ENCODE peak calls at places on chromosome 11, in five cellular contexts. One of them, this sample, is unnamed.

GRCh38 chr11:20275987-20276660 is 87.4 kb upstream of the HTATIP2 start:
- DNase-seq in HuH-7: no peak
- DNase-seq in OCI-LY7: no peak
- DNase-seq in NCI-H1930: no peak
- DNase-seq in germinal center: no peak
- DNase-seq in this sample: no peak

GRCh38 chr11:91163619-91164451 is 941.0 kb upstream of the CHORDC1 start:
- DNase-seq in HuH-7: no peak
- DNase-seq in OCI-LY7: no peak
- DNase-seq in NCI-H1930: no peak
- DNase-seq in germinal center: no peak
- DNase-seq in this sample: no peak

GRCh38 chr11:12069053-12069676 is 41.2 kb upstream of the MICAL2 start:
- DNase-seq in HuH-7: no peak
- DNase-seq in OCI-LY7: no peak
- DNase-seq in NCI-H1930: no peak
- DNase-seq in germinal center: no peak
- DNase-seq in this sample: no peak

GRCh38 chr11:96213500-96213899 is 129.5 kb downstream of the MAML2 start:
- DNase-seq in HuH-7: no peak
- DNase-seq in OCI-LY7: no peak
- DNase-seq in NCI-H1930: no peak
- DNase-seq in germinal center: no peak
- DNase-seq in this sample: no peak

GRCh38 chr11:11998091-11998781 is 10.2 kb downstream of the DKK3 start:
- DNase-seq in HuH-7: no peak
- DNase-seq in OCI-LY7: no peak
- DNase-seq in NCI-H1930: no peak
- DNase-seq in germinal center: no peak
- DNase-seq in this sample: peak; percentile 40

GRCh38 chr11:118106789-118107335 is 20.1 kb upstream of the SMIM35 start:
- DNase-seq in HuH-7: no peak
- DNase-seq in OCI-LY7: no peak
- DNase-seq in NCI-H1930: no peak
- DNase-seq in germinal center: no peak
- DNase-seq in this sample: no peak

GRCh38 chr11:126878892-126879291 is 121.7 kb downstream of the KIRREL3 start:
- DNase-seq in HuH-7: no peak
- DNase-seq in OCI-LY7: no peak
- DNase-seq in NCI-H1930: no peak
- DNase-seq in germinal center: no peak
- DNase-seq in this sample: no peak

GRCh38 chr11:87359401-87359800 is 321.7 kb downstream of the TMEM135 start:
- DNase-seq in HuH-7: no peak
- DNase-seq in OCI-LY7: peak; percentile 89
- DNase-seq in NCI-H1930: no peak
- DNase-seq in germinal center: no peak
- DNase-seq in this sample: peak; percentile 26

GRCh38 chr11:93477684-93478234 is 65.4 kb downstream of the SMCO4 start:
- DNase-seq in HuH-7: no peak
- DNase-seq in OCI-LY7: no peak
- DNase-seq in NCI-H1930: no peak
- DNase-seq in germinal center: no peak
- DNase-seq in this sample: no peak

GRCh38 chr11:94933225-94934130 is 39.9 kb downstream of the CWC15 start:
- DNase-seq in HuH-7: no peak
- DNase-seq in OCI-LY7: no peak
- DNase-seq in NCI-H1930: no peak
- DNase-seq in germinal center: no peak
- DNase-seq in this sample: no peak

GRCh38 chr11:44243633-44244343 is 66.2 kb downstream of the ALX4 start:
- DNase-seq in HuH-7: peak; percentile 58
- DNase-seq in OCI-LY7: no peak
- DNase-seq in NCI-H1930: no peak
- DNase-seq in germinal center: no peak
- DNase-seq in this sample: no peak

GRCh38 chr11:94398101-94398500 is 3.1 kb downstream of the GPR83 start:
- DNase-seq in HuH-7: no peak
- DNase-seq in OCI-LY7: no peak
- DNase-seq in NCI-H1930: no peak
- DNase-seq in germinal center: no peak
- DNase-seq in this sample: no peak

GRCh38 chr11:123628936-123629683 is 25.3 kb downstream of the SCN3B start:
- DNase-seq in HuH-7: no peak
- DNase-seq in OCI-LY7: no peak
- DNase-seq in NCI-H1930: no peak
- DNase-seq in germinal center: no peak
- DNase-seq in this sample: no peak

GRCh38 chr11:64028398-64029115 is 7.2 kb upstream of the FLRT1 start:
- DNase-seq in HuH-7: no peak
- DNase-seq in OCI-LY7: peak; percentile 24
- DNase-seq in NCI-H1930: no peak
- DNase-seq in germinal center: no peak
- DNase-seq in this sample: no peak

GRCh38 chr11:85627332-85627997 is at the start of gene DLG2:
- DNase-seq in HuH-7: no peak
- DNase-seq in OCI-LY7: peak; percentile 19
- DNase-seq in NCI-H1930: no peak
- DNase-seq in germinal center: no peak
- DNase-seq in this sample: peak; percentile 23

GRCh38 chr11:62012451-62013265 is 45.2 kb upstream of the FTH1 start:
- DNase-seq in HuH-7: no peak
- DNase-seq in OCI-LY7: no peak
- DNase-seq in NCI-H1930: no peak
- DNase-seq in germinal center: no peak
- DNase-seq in this sample: no peak

GRCh38 chr11:65310756-65311155 is 3.9 kb upstream of the CDC42EP2 start:
- DNase-seq in HuH-7: no peak
- DNase-seq in OCI-LY7: no peak
- DNase-seq in NCI-H1930: no peak
- DNase-seq in germinal center: no peak
- DNase-seq in this sample: no peak

GRCh38 chr11:103863497-103863896 is 172.9 kb upstream of the DDI1 start:
- DNase-seq in HuH-7: no peak
- DNase-seq in OCI-LY7: no peak
- DNase-seq in NCI-H1930: no peak
- DNase-seq in germinal center: no peak
- DNase-seq in this sample: no peak

GRCh38 chr11:125982348-125982730 is 36.5 kb downstream of the VSIG10L2 start:
- DNase-seq in HuH-7: no peak
- DNase-seq in OCI-LY7: no peak
- DNase-seq in NCI-H1930: no peak
- DNase-seq in germinal center: no peak
- DNase-seq in this sample: no peak

GRCh38 chr11:116473790-116474346 is 298.9 kb downstream of the BUD13 start:
- DNase-seq in HuH-7: no peak
- DNase-seq in OCI-LY7: no peak
- DNase-seq in NCI-H1930: no peak
- DNase-seq in germinal center: no peak
- DNase-seq in this sample: no peak

GRCh38 chr11:77547047-77547836 is 42.5 kb upstream of the AQP11 start:
- DNase-seq in HuH-7: no peak
- DNase-seq in OCI-LY7: no peak
- DNase-seq in NCI-H1930: no peak
- DNase-seq in germinal center: no peak
- DNase-seq in this sample: no peak

GRCh38 chr11:17551347-17552040 is 4.4 kb downstream of the OTOG start:
- DNase-seq in HuH-7: no peak
- DNase-seq in OCI-LY7: no peak
- DNase-seq in NCI-H1930: no peak
- DNase-seq in germinal center: no peak
- DNase-seq in this sample: no peak